ENCODE peak calls at places on chromosome 17, in nine cellular contexts. L, B, Y, C, Z, J, Q, O and H are unnamed samples.

GRCh38 chr17:10197721-10198508 is 491 bp downstream of the GAS7 start:
- DNase-seq in Z (no peak), J (no peak), O (no peak), Y (no peak), B (no peak), Q (no peak), L (no peak), C (peak), H (no peak)

GRCh38 chr17:21513012-21513570 is 136.9 kb downstream of the KCNJ12 start:
- DNase-seq in O (peak), B (no peak), Z (peak), C (peak), J (peak), L (peak), Y (peak), Q (peak), H (no peak)

GRCh38 chr17:63809970-63810369 is 17.3 kb upstream of the PSMC5 start:
- DNase-seq in Q (no peak), J (no peak), O (no peak), C (no peak), B (no peak), Y (no peak), Z (no peak), L (no peak), H (no peak)

GRCh38 chr17:10845388-10845751 is 7.5 kb upstream of the PIRT start:
- DNase-seq in Q (no peak), B (no peak), J (no peak), Y (no peak), O (no peak), C (no peak), L (no peak), Z (no peak), H (no peak)

GRCh38 chr17:44084131-44084538 is 13.6 kb downstream of the G6PC3 start:
- DNase-seq in Q (no peak), Y (peak), O (no peak), L (no peak), B (no peak), J (no peak), C (no peak), Z (no peak), H (no peak)

GRCh38 chr17:2965621-2966275 is 97.7 kb downstream of the OR1D5 start:
- DNase-seq in J (no peak), L (peak), B (no peak), C (peak), Q (no peak), Z (no peak), O (no peak), Y (no peak), H (no peak)

GRCh38 chr17:47956818-47957590 is 679 bp downstream of the PRR15L start:
- DNase-seq in Q (no peak), L (no peak), O (no peak), Z (no peak), C (no peak), Y (no peak), B (no peak), J (no peak), H (no peak)

GRCh38 chr17:74558882-74559519 is 8.3 kb downstream of the CD300H start:
- DNase-seq in J (no peak), Y (no peak), Q (no peak), O (no peak), Z (no peak), L (no peak), C (no peak), B (no peak), H (no peak)

GRCh38 chr17:6589266-6589946 is 33.1 kb upstream of the PITPNM3 start:
- DNase-seq in Q (no peak), J (no peak), L (no peak), Y (no peak), Z (no peak), C (no peak), O (no peak), B (no peak), H (no peak)

GRCh38 chr17:61750656-61751055 is 112.7 kb downstream of the BRIP1 start:
- DNase-seq in L (no peak), B (no peak), Y (no peak), Q (no peak), Z (no peak), C (no peak), O (no peak), J (no peak), H (no peak)

GRCh38 chr17:7886227-7887037 is 2.2 kb upstream of the CHD3 start:
- DNase-seq in Q (no peak), L (peak), O (no peak), B (peak), C (peak), J (peak), Y (peak), Z (no peak), H (no peak)

GRCh38 chr17:45775576-45776011 is 8.5 kb upstream of the CRHR1 start:
- DNase-seq in L (peak), C (no peak), J (no peak), B (peak), Q (no peak), Y (no peak), O (no peak), Z (no peak), H (no peak)

GRCh38 chr17:82350182-82351030 is 8.6 kb upstream of the TEX19 start:
- DNase-seq in O (no peak), Y (no peak), B (no peak), Z (no peak), Q (no peak), J (no peak), L (no peak), C (no peak), H (no peak)

GRCh38 chr17:9571201-9571600 is 4.4 kb downstream of the STX8 start:
- DNase-seq in O (no peak), Z (no peak), Q (no peak), L (no peak), B (no peak), J (no peak), Y (no peak), C (no peak), H (no peak)

GRCh38 chr17:82745524-82745923 is 6.3 kb upstream of the TBCD start:
- DNase-seq in B (no peak), Z (no peak), Q (no peak), O (no peak), L (no peak), C (no peak), J (no peak), Y (no peak), H (no peak)